ENCODE peak calls at places on chromosomes 6 and 20, in nine cellular contexts. C, D, B, E, U, N, W, T and H are unnamed samples. For H3K4me1, the result is how much of the 10 kb centered on the place peaks cover.

GRCh38 chr20:47358672-47359532 is 2.4 kb upstream of the ZMYND8 start:
- DNase-seq in C (peak), D (peak), B (peak), E (peak), U (peak), N (peak), W (peak), T (peak), H (peak)

GRCh38 chr6:113786168-113786567 is 71.0 kb upstream of the MARCKS start:
- DNase-seq in C (no peak), D (no peak), B (no peak), E (no peak), U (no peak), N (no peak), W (no peak), T (no peak), H (no peak)

GRCh38 chr6:63441266-63441956 is 121.6 kb upstream of the LGSN start:
- DNase-seq in C (no peak), D (no peak), B (no peak), E (no peak), U (no peak), N (no peak), W (peak), T (no peak), H (peak)

GRCh38 chr20:38573381-38573780 is 7.6 kb upstream of the ADIG start:
- DNase-seq in C (no peak), D (no peak), B (no peak), E (no peak), U (no peak), N (no peak), W (no peak), T (no peak), H (no peak)

GRCh38 chr6:1540864-1541521 is 68.7 kb upstream of the FOXC1 start:
- DNase-seq in C (no peak), D (no peak), B (no peak), E (no peak), U (no peak), N (no peak), W (no peak), T (no peak), H (no peak)

GRCh38 chr20:9460518-9460917 is 53.9 kb upstream of the LAMP5 start:
- DNase-seq in C (no peak), D (peak), B (no peak), E (peak), U (peak), N (no peak), W (no peak), T (no peak), H (no peak)

GRCh38 chr6:133559926-133560325 is 318.8 kb downstream of the EYA4 start:
- DNase-seq in C (no peak), D (no peak), B (no peak), E (no peak), U (no peak), N (no peak), W (no peak), T (no peak), H (no peak)

GRCh38 chr6:92682999-92683398 is 736.4 kb downstream of the EPHA7 start:
- DNase-seq in C (no peak), D (no peak), B (no peak), E (no peak), U (no peak), N (no peak), W (no peak), T (no peak), H (no peak)

GRCh38 chr20:49584418-49585382 is 16.8 kb upstream of the PTGIS start:
- DNase-seq in C (no peak), D (no peak), B (no peak), E (peak), U (no peak), N (no peak), W (no peak), T (peak), H (no peak)

GRCh38 chr6:42320762-42321161 is 103.1 kb upstream of the MRPS10 start:
- DNase-seq in C (no peak), D (no peak), B (no peak), E (no peak), U (peak), N (no peak), W (no peak), T (no peak), H (no peak)

GRCh38 chr6:133512410-133513016 is 271.4 kb downstream of the EYA4 start:
- DNase-seq in C (peak), D (peak), B (no peak), E (peak), U (peak), N (peak), W (peak), T (no peak), H (peak)

GRCh38 chr20:14553774-14554524 is 216.5 kb upstream of the FLRT3 start:
- DNase-seq in C (no peak), D (peak), B (no peak), E (peak), U (peak), N (no peak), W (no peak), T (no peak), H (no peak)

GRCh38 chr6:98146656-98147055 is 687.7 kb upstream of the POU3F2 start:
- DNase-seq in C (no peak), D (no peak), B (no peak), E (no peak), U (no peak), N (no peak), W (no peak), T (no peak), H (no peak)

GRCh38 chr6:160013987-160014868 is 45.3 kb downstream of the IGF2R start:
- DNase-seq in C (no peak), D (peak), B (no peak), E (peak), U (peak), N (no peak), W (no peak), T (no peak), H (no peak)

GRCh38 chr20:53187402-53187801 is 215.2 kb downstream of the TSHZ2 start:
- DNase-seq in C (no peak), D (no peak), B (no peak), E (no peak), U (no peak), N (no peak), W (no peak), T (no peak), H (no peak)

GRCh38 chr6:146997062-146997461 is 207.2 kb upstream of the STXBP5 start:
- DNase-seq in C (no peak), D (peak), B (no peak), E (peak), U (peak), N (no peak), W (no peak), T (no peak), H (no peak)

GRCh38 chr6:49551866-49552129 is 1.3 kb downstream of the C6orf141 start:
- DNase-seq in C (no peak), D (no peak), B (no peak), E (no peak), U (no peak), N (no peak), W (no peak), T (no peak), H (no peak)

GRCh38 chr6:71979911-71980310 is 93.6 kb downstream of the RIMS1 start:
- DNase-seq in C (no peak), D (peak), B (no peak), E (peak), U (no peak), N (no peak), W (no peak), T (no peak), H (no peak)

GRCh38 chr6:25442898-25443297 is 163.7 kb downstream of the CARMIL1 start:
- DNase-seq in C (no peak), D (peak), B (no peak), E (no peak), U (no peak), N (no peak), W (no peak), T (no peak), H (no peak)

GRCh38 chr20:41086402-41087324 is 50.7 kb upstream of the PLCG1 start:
- DNase-seq in C (peak), D (no peak), B (no peak), E (no peak), U (peak), N (no peak), W (no peak), T (peak), H (no peak)

GRCh38 chr6:1770435-1770843 is 160.7 kb downstream of the FOXC1 start:
- DNase-seq in C (no peak), D (peak), B (no peak), E (peak), U (no peak), N (no peak), W (no peak), T (no peak), H (no peak)

GRCh38 chr20:20448891-20449290 is 81.0 kb downstream of the INSM1 start:
- DNase-seq in C (no peak), D (no peak), B (no peak), E (no peak), U (no peak), N (no peak), W (no peak), T (no peak), H (no peak)

GRCh38 chr20:47173596-47174216 is 182.8 kb downstream of the ZMYND8 start:
- DNase-seq in C (no peak), D (no peak), B (no peak), E (no peak), U (no peak), N (no peak), W (peak), T (no peak), H (peak)

GRCh38 chr6:133542056-133542821 is 301.1 kb downstream of the EYA4 start:
- DNase-seq in C (no peak), D (peak), B (no peak), E (peak), U (peak), N (no peak), W (no peak), T (no peak), H (no peak)

GRCh38 chr6:55758156-55758942 is 117.0 kb downstream of the BMP5 start:
- DNase-seq in C (no peak), D (peak), B (no peak), E (peak), U (peak), N (no peak), W (no peak), T (peak), H (no peak)

GRCh38 chr6:137882225-137882961 is 15.3 kb downstream of the TNFAIP3 start:
- DNase-seq in C (no peak), D (peak), B (no peak), E (peak), U (peak), N (no peak), W (no peak), T (no peak), H (no peak)

GRCh38 chr20:44548171-44548678 is 26.4 kb upstream of the SERINC3 start:
- DNase-seq in C (no peak), D (no peak), B (no peak), E (peak), U (peak), N (no peak), W (no peak), T (no peak), H (no peak)

GRCh38 chr6:8389034-8389818 is 46.1 kb downstream of the SLC35B3 start:
- DNase-seq in C (no peak), D (no peak), B (no peak), E (no peak), U (no peak), N (no peak), W (no peak), T (no peak), H (no peak)

GRCh38 chr20:63942250-63943006 is 13.8 kb downstream of the UCKL1 start:
- DNase-seq in C (peak), D (peak), B (peak), E (peak), U (peak), N (peak), W (peak), T (no peak), H (peak)

GRCh38 chr6:85917522-85917921 is 274.8 kb upstream of the SYNCRIP start:
- DNase-seq in C (no peak), D (no peak), B (no peak), E (no peak), U (no peak), N (no peak), W (no peak), T (no peak), H (no peak)

GRCh38 chr6:107458687-107459282 is 579 bp downstream of the PDSS2 start:
- DNase-seq in C (no peak), D (peak), B (peak), E (peak), U (peak), N (no peak), W (no peak), T (no peak), H (peak)

GRCh38 chr20:15895126-15895525 is 678.1 kb downstream of the KIF16B start:
- DNase-seq in C (no peak), D (no peak), B (no peak), E (peak), U (no peak), N (no peak), W (no peak), T (no peak), H (no peak)

GRCh38 chr6:11586117-11586516 is 48.6 kb downstream of the TMEM170B start:
- DNase-seq in C (no peak), D (no peak), B (no peak), E (no peak), U (no peak), N (no peak), W (no peak), T (no peak), H (no peak)

GRCh38 chr20:31774408-31774807 is 35.3 kb downstream of the TPX2 start:
- DNase-seq in C (no peak), D (no peak), B (no peak), E (no peak), U (no peak), N (no peak), W (no peak), T (no peak), H (no peak)

GRCh38 chr6:18507561-18507960 is 120.4 kb downstream of the RNF144B start:
- DNase-seq in C (no peak), D (peak), B (no peak), E (peak), U (peak), N (no peak), W (no peak), T (no peak), H (no peak)

GRCh38 chr6:169343886-169344525 is 90.4 kb upstream of the THBS2 start:
- DNase-seq in C (no peak), D (no peak), B (no peak), E (no peak), U (no peak), N (no peak), W (no peak), T (no peak), H (no peak)

GRCh38 chr6:166418691-166419143 is 36.0 kb upstream of the MPC1 start:
- DNase-seq in C (no peak), D (no peak), B (no peak), E (no peak), U (no peak), N (no peak), W (no peak), T (no peak), H (no peak)

GRCh38 chr6:166415306-166415705 is 32.6 kb upstream of the MPC1 start:
- DNase-seq in C (no peak), D (no peak), B (no peak), E (no peak), U (no peak), N (no peak), W (no peak), T (no peak), H (no peak)

GRCh38 chr6:166417285-166417691 is 34.5 kb upstream of the MPC1 start:
- DNase-seq in C (no peak), D (no peak), B (no peak), E (no peak), U (no peak), N (no peak), W (no peak), T (no peak), H (no peak)

GRCh38 chr6:166413491-166413951 is 30.8 kb upstream of the MPC1 start:
- DNase-seq in C (no peak), D (no peak), B (no peak), E (no peak), U (no peak), N (no peak), W (no peak), T (no peak), H (no peak)

DNA sequence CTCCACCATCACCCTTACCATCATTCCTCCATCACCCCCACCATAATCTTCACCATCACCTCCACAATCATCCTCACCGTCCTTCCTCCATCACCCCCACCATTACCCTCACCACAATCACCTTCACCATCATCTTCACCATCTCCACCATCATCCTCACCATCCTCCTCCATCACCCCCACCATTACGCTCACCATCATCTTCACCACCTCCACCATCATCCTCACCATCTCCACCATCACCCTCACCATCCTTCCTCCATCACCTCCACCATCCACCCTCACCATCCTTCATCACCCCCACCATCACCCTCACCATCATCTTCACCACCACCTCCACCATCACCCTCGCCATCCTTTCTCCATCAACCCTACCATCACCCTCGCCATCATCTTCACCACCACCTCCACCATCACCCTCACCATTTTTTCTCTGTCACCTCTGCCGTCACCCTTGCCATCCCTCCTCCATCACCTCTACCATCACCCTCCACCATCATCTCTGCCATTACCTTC is 33.1 kb upstream of the MPC1 start:
- DNase-seq in C (no peak), D (no peak), B (no peak), E (no peak), U (no peak), N (no peak), W (no peak), T (no peak), H (no peak)
- H3K4me1 ChIP-seq in C (under half), D (under half), B (under half), E (under half), U (under half), N (under half), W (under half), T (under half), H (under half)

DNA sequence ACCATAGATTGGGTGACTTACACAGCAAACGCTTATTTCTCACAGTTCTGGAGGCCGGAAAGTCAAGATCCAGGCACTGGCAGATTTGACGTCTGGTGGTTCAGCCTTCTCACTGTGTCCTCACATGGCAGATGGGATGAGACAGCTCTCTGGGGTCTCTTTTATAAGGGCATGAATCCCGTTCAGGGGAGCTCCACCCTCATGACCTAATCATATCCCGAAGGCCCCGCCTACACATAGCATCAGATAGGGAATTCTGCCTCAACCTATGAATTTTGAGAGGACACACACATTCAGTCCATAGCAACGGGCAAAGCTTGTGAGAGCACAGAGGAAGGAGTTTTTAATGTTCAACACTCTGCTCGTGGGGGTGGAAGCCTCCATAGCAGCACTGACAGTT is 27.5 kb downstream of the DAAM2 start:
- DNase-seq in C (no peak), D (no peak), B (no peak), E (peak), U (no peak), N (no peak), W (no peak), T (no peak), H (no peak)
- H3K4me1 ChIP-seq in C (under half), D (under half), B (half or more), E (under half), U (under half), N (under half), W (under half), T (under half), H (under half)

GRCh38 chr6:3345836-3346235 is 87.1 kb downstream of the PSMG4 start:
- DNase-seq in C (no peak), D (no peak), B (no peak), E (no peak), U (no peak), N (no peak), W (no peak), T (no peak), H (no peak)

GRCh38 chr6:3347826-3348225 is 89.1 kb downstream of the PSMG4 start:
- DNase-seq in C (no peak), D (no peak), B (no peak), E (no peak), U (no peak), N (no peak), W (no peak), T (no peak), H (no peak)

GRCh38 chr6:3347237-3347636 is 88.5 kb downstream of the PSMG4 start:
- DNase-seq in C (no peak), D (no peak), B (no peak), E (no peak), U (no peak), N (no peak), W (peak), T (no peak), H (no peak)

GRCh38 chr6:3348821-3349220 is 90.1 kb downstream of the PSMG4 start:
- DNase-seq in C (no peak), D (no peak), B (no peak), E (no peak), U (no peak), N (no peak), W (no peak), T (no peak), H (no peak)

DNA sequence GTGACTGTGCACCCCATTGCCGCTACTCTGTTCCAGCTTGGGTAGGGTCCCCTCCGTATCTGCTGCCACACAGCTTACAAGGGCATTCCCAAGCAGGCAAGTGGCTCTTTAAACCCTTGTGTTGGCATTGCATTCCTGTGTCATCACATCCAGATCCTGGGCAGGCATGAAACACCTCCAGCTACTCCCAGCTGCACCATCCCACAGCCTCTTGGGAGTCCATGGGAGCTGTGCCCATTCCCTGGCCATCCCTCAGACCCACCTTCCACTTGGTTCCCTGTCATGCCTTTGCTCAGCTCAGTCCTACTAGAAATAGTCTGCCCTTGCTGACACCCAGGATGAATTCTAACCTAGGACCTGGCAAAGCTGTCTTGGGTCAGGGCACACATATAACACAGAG is 87.7 kb downstream of the PSMG4 start:
- DNase-seq in C (no peak), D (no peak), B (no peak), E (no peak), U (no peak), N (no peak), W (no peak), T (no peak), H (no peak)
- H3K4me1 ChIP-seq in C (under half), D (under half), B (under half), E (under half), U (half or more), N (under half), W (under half), T (under half), H (under half)

GRCh38 chr6:108735310-108735990 is 112.8 kb upstream of the ARMC2 start:
- DNase-seq in C (no peak), D (no peak), B (no peak), E (no peak), U (no peak), N (no peak), W (peak), T (peak), H (no peak)

GRCh38 chr6:108735991-108736345 is 112.3 kb upstream of the ARMC2 start:
- DNase-seq in C (no peak), D (no peak), B (no peak), E (no peak), U (no peak), N (peak), W (peak), T (peak), H (peak)

GRCh38 chr6:108732101-108732870 is 115.9 kb upstream of the ARMC2 start:
- DNase-seq in C (peak), D (peak), B (no peak), E (peak), U (no peak), N (peak), W (peak), T (peak), H (peak)

GRCh38 chr6:108733706-108734105 is 114.5 kb upstream of the ARMC2 start:
- DNase-seq in C (no peak), D (no peak), B (no peak), E (no peak), U (no peak), N (no peak), W (peak), T (no peak), H (no peak)

DNA sequence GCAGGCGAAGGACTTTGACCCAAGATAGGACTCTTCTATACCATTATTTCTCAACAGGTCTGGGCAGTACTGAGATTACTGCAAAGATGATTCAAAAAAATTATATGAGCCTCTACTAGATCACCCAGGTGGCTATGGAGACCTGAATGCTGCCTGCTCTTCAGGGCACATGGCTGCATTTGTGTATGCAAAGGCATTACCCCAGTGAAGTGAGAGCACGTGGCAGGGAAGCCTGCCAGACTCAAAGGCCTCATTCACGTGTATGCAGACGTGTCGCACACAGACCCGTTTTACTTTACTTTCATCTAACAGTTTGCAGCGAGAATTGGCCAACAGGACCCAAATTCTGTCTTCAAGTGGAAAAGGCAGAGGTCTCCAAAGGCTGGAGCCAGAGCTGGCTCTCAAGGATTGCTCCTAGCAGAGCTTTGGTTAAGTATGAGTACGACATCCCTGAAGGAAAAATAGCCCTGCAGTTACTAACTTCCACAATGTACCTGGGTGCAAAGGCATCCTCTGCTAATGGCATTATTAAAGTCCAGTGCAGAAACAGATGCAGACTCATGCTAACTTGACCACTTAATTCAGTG is 113.8 kb upstream of the ARMC2 start:
- DNase-seq in C (no peak), D (no peak), B (no peak), E (no peak), U (no peak), N (no peak), W (peak), T (peak), H (no peak)
- H3K4me1 ChIP-seq in C (under half), D (under half), B (under half), E (under half), U (under half), N (under half), W (under half), T (half or more), H (under half)